ENCODE peak calls at places on chromosomes 11 and 22, in six cellular contexts. S, R, Z, P, C and O are unnamed samples.

GRCh38 chr11:84398017-84398626 is 1112.0 kb upstream of the CCDC90B start:
- DNase-seq in S (no peak), R (no peak), Z (no peak), P (peak), C (no peak), O (no peak)

GRCh38 chr11:86257446-86257845 is 12.9 kb downstream of the EED start:
- DNase-seq in S (no peak), R (no peak), Z (no peak), P (no peak), C (no peak), O (no peak)

GRCh38 chr11:79672786-79673185 is 232.0 kb upstream of the TENM4 start:
- DNase-seq in S (no peak), R (no peak), Z (no peak), P (no peak), C (no peak), O (no peak)

GRCh38 chr11:132448334-132448995 is 1078.0 kb downstream of the NTM start:
- DNase-seq in S (no peak), R (no peak), Z (no peak), P (no peak), C (no peak), O (no peak)

GRCh38 chr11:86363424-86363823 is 11.3 kb upstream of the CCDC81 start:
- DNase-seq in S (no peak), R (no peak), Z (no peak), P (no peak), C (no peak), O (no peak)

GRCh38 chr11:106507645-106508306 is 430.3 kb downstream of the AASDHPPT start:
- DNase-seq in S (no peak), R (no peak), Z (no peak), P (no peak), C (no peak), O (no peak)

GRCh38 chr11:69314555-69314954 is 20.6 kb downstream of the MYEOV start:
- DNase-seq in S (no peak), R (no peak), Z (no peak), P (no peak), C (no peak), O (no peak)

GRCh38 chr11:94171693-94172440 is 43.2 kb downstream of the PANX1 start:
- DNase-seq in S (no peak), R (peak), Z (peak), P (peak), C (no peak), O (peak)

GRCh38 chr22:31595271-31595670 is 66.7 kb downstream of the PISD start:
- DNase-seq in S (no peak), R (no peak), Z (no peak), P (no peak), C (no peak), O (no peak)

GRCh38 chr11:72239849-72240460 is 4.0 kb downstream of the PHOX2A start:
- DNase-seq in S (no peak), R (no peak), Z (no peak), P (no peak), C (peak), O (no peak)

GRCh38 chr11:64224891-64225607 is 937 bp downstream of the TRPT1 start:
- DNase-seq in S (no peak), R (no peak), Z (no peak), P (no peak), C (no peak), O (no peak)

GRCh38 chr11:78720281-78720989 is 145.8 kb upstream of the NARS2 start:
- DNase-seq in S (no peak), R (no peak), Z (no peak), P (no peak), C (no peak), O (no peak)

GRCh38 chr22:32164084-32164894 is 5.2 kb upstream of the C22orf42 start:
- DNase-seq in S (no peak), R (no peak), Z (no peak), P (no peak), C (no peak), O (no peak)

GRCh38 chr11:96090711-96091110 is 166.8 kb upstream of the MTMR2 start:
- DNase-seq in S (no peak), R (no peak), Z (no peak), P (peak), C (no peak), O (no peak)

GRCh38 chr11:12900496-12900895 is 108.6 kb upstream of the RASSF10 start:
- DNase-seq in S (no peak), R (no peak), Z (no peak), P (peak), C (no peak), O (no peak)

GRCh38 chr22:29751139-29751538 is 15.7 kb downstream of the ZMAT5 start:
- DNase-seq in S (no peak), R (no peak), Z (no peak), P (peak), C (no peak), O (no peak)

GRCh38 chr11:14980854-14981253 is 8.7 kb upstream of the CALCA start:
- DNase-seq in S (no peak), R (no peak), Z (no peak), P (peak), C (no peak), O (no peak)

GRCh38 chr11:131724436-131724995 is 354.1 kb downstream of the NTM start:
- DNase-seq in S (no peak), R (no peak), Z (no peak), P (no peak), C (no peak), O (no peak)

GRCh38 chr11:60767388-60767811 is 10.7 kb downstream of the MS4A15 start:
- DNase-seq in S (no peak), R (no peak), Z (no peak), P (no peak), C (no peak), O (no peak)

GRCh38 chr11:66784575-66784974 is 55.6 kb upstream of the SPTBN2 start:
- DNase-seq in S (no peak), R (no peak), Z (no peak), P (peak), C (no peak), O (no peak)

GRCh38 chr22:22013559-22014284 is 31.1 kb upstream of the TOP3B start:
- DNase-seq in S (no peak), R (no peak), Z (no peak), P (no peak), C (no peak), O (no peak)

GRCh38 chr11:27470166-27470565 is 2.4 kb downstream of the LGR4 start:
- DNase-seq in S (no peak), R (no peak), Z (no peak), P (no peak), C (no peak), O (no peak)

GRCh38 chr11:409008-409599 is 5.7 kb downstream of the SIGIRR start:
- DNase-seq in S (no peak), R (no peak), Z (no peak), P (no peak), C (no peak), O (no peak)

GRCh38 chr11:93197383-93198220 is at the start of gene SLC36A4:
- DNase-seq in S (peak), R (peak), Z (peak), P (peak), C (peak), O (peak)

GRCh38 chr11:62687508-62688396 is 1.6 kb downstream of the LRRN4CL start:
- DNase-seq in S (no peak), R (no peak), Z (no peak), P (no peak), C (no peak), O (no peak)

GRCh38 chr22:31089101-31090100 is 8.3 kb downstream of the SMTN start:
- DNase-seq in S (peak), R (no peak), Z (peak), P (no peak), C (no peak), O (no peak)

GRCh38 chr11:114796954-114797721 is 118.8 kb downstream of the NXPE2 start:
- DNase-seq in S (peak), R (no peak), Z (no peak), P (no peak), C (no peak), O (no peak)

GRCh38 chr22:39492186-39492585 is 9.9 kb upstream of the MIEF1 start:
- DNase-seq in S (no peak), R (no peak), Z (no peak), P (no peak), C (no peak), O (no peak)

GRCh38 chr11:59158206-59159068 is 13.5 kb upstream of the DTX4 start:
- DNase-seq in S (peak), R (peak), Z (peak), P (peak), C (no peak), O (no peak)

GRCh38 chr11:130699561-130699960 is 216.7 kb downstream of the SNX19 start:
- DNase-seq in S (no peak), R (no peak), Z (no peak), P (no peak), C (no peak), O (no peak)

GRCh38 chr11:44977493-44977984 is 26.9 kb upstream of the TP53I11 start:
- DNase-seq in S (no peak), R (no peak), Z (no peak), P (peak), C (peak), O (no peak)

GRCh38 chr22:21450320-21450831 is 16.8 kb upstream of the TMEM191C start:
- DNase-seq in S (no peak), R (no peak), Z (no peak), P (no peak), C (peak), O (no peak)

GRCh38 chr22:44795701-44796630 is 43.6 kb downstream of the ARHGAP8 start:
- DNase-seq in S (no peak), R (no peak), Z (no peak), P (no peak), C (no peak), O (no peak)

GRCh38 chr22:19806213-19807160 is 45.9 kb downstream of the TBX1 start:
- DNase-seq in S (no peak), R (no peak), Z (no peak), P (no peak), C (peak), O (peak)

GRCh38 chr11:10305964-10306918 is 1.4 kb downstream of the ADM start:
- DNase-seq in S (no peak), R (no peak), Z (peak), P (peak), C (no peak), O (no peak)

GRCh38 chr11:107576497-107577086 is 11.1 kb upstream of the ALKBH8 start:
- DNase-seq in S (no peak), R (peak), Z (peak), P (peak), C (no peak), O (peak)

GRCh38 chr11:16528639-16529038 is 172.3 kb upstream of the SOX6 start:
- DNase-seq in S (no peak), R (no peak), Z (no peak), P (no peak), C (no peak), O (no peak)

GRCh38 chr11:62398011-62398994 is 20.5 kb upstream of the SCGB1A1 start:
- DNase-seq in S (no peak), R (peak), Z (no peak), P (peak), C (no peak), O (no peak)

GRCh38 chr11:131408011-131408640 is 37.7 kb downstream of the NTM start:
- DNase-seq in S (peak), R (no peak), Z (peak), P (peak), C (no peak), O (no peak)

DNA sequence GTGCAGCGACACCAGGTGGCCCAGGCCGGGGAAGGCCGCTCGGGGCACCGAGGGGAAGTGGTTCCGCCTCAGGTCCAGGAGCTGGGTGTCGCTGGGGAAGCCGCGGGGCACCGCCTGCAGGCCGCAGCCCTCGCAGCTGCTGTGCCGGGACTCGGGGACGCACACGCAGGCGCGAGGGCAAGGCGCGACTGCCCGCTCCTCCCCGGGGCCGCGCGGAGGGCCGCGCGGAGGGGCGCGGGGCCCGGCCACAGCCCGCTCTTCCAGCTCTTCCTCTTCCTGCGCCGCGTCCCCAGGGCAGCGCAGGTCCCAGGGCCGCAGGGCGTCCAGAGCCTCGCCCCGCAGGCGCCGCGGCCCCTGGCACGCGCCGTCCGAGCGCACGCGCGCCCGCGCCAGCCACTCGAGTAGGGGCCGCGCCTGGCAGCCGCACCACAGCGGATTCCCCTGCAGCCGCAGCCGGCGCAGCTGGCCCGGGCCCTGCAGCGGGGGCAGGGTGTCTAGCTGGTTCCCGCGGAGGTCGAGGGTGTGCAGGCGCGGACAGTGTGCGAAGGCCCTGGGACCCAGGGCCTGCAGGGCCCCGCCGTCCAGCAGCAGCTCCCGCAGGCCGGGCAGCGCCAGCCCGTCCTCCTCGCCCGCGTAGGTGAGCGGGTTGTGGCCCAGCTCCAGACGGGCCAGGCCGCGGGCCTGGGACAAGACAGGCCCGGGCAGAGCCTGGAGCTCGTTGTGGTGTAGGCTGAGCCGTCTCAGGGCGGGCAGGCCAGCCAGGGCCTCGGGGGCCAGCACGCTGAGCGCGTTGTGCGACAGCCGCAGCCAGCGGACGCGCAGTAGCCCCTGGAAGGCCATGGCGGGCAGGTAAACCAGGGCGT is 2.8 kb downstream of the CHADL start:
- DNase-seq in S (peak), R (peak), Z (peak), P (peak), C (no peak), O (no peak)
- TF ChIP-seq CTCF in S (peak), R (peak), Z (peak), P (peak), C (peak), O (no peak)

DNA sequence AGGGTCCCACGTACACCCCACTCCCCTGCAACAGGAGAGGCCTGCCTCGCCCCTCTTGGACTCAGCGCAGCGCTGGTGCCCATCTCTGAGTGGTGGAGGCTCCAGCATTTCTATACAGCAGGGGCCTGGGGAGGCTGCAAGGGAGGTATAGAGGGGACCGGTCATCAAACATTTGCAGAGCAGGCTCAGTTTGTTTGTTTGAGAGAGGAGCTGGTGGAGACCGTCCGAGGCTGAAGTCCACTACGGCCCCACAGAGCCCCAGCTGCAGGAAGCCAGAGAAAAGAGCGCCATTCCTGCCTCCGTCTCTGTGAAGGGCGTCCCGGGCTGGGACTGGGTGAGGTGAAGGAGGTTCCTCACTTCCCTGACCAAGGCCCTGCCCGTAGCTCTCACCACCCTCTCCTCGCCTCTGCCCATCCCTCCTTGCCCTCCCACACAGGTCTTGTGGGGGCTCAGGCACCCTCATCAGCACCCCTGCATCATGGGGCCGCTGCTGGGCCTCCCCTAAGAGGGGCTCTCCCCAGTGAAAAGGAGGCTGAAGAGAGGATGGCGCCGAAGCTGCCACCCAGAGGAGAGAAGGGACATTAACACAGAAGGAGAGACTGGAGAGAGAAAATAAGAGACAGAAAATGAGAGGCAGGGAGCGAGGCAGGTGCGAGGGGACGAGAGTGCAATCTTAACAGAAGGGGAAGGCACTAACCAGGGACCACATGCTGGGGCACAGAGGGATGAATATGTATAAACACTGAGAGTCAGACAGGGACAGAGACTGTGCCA is 24.6 kb downstream of the RPUSD4 start:
- DNase-seq in S (no peak), R (no peak), Z (no peak), P (no peak), C (no peak), O (no peak)
- TF ChIP-seq CTCF in S (no peak), R (no peak), Z (no peak), P (no peak), C (peak), O (no peak)

GRCh38 chr22:18034076-18034475 is 9.7 kb upstream of the MICAL3 start:
- DNase-seq in S (no peak), R (no peak), Z (no peak), P (no peak), C (no peak), O (no peak)

GRCh38 chr22:18032455-18033101 is 8.2 kb upstream of the MICAL3 start:
- DNase-seq in S (no peak), R (no peak), Z (no peak), P (peak), C (no peak), O (no peak)

GRCh38 chr22:18035740-18036139 is 11.4 kb upstream of the MICAL3 start:
- DNase-seq in S (peak), R (no peak), Z (no peak), P (peak), C (no peak), O (no peak)

GRCh38 chr22:18031670-18032454 is 7.5 kb upstream of the MICAL3 start:
- DNase-seq in S (peak), R (no peak), Z (no peak), P (peak), C (peak), O (no peak)

DNA sequence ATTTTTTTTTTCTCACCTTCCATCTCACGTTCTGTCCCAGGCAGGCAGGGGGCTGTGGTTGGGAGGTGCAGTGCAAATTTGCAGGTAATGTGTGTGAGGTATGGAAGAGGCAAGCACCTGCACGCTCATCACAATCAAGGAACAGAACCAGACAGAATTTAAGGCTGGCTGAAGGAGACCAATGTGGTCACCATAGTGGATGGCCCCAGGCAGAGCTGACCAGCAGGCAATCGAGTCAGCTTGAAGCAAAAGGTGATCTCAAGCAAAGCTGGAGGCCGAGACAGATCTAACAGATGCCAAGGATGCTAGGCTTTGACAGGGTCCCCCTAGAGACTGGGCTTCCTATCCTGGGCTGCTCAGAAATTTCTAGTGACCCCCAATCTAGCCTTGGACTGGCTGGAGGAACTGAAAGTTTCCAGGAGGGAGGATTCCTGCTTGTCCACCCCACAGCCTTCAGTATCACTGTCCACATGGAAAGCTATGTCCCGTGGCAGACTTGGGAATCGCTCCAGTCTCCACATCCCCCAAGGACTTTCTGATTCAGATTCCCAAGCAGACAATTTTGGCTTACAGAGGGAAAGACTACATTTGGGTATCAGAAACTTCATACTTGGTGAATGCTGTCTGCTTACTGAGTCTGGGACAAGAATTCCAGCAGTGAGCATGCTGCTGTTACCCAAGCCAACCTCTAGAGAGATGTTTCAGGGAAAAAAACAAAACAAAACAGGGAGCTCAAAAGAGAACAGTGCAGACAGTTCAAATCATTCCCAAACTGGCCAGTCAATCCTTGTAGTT is 9.0 kb upstream of the MICAL3 start:
- DNase-seq in S (no peak), R (no peak), Z (no peak), P (peak), C (no peak), O (no peak)
- TF ChIP-seq CTCF in S (no peak), R (no peak), Z (no peak), P (peak), C (peak), O (no peak)

DNA sequence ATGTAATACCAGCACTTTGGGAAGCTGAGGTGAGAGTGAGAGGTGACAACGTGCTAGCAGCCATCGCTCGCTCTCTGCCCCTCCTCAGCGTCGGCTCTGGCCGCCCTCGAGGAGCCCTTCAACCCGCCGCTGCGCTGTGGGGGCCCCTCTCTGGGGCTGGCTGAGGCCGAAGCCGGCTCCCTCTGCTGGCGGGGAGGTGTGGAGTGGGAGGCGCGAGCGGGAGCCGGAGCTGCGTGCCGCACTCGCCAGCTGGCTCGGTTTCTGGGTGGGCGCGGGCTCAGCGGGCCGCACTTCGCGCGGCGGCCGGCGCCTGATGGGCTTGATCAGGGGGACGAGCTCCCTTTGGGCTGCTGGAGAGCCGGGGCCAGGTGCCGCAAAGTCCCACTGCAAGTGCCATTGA is 98.9 kb upstream of the UBASH3B start:
- DNase-seq in S (no peak), R (no peak), Z (no peak), P (no peak), C (no peak), O (no peak)
- TF ChIP-seq CTCF in S (no peak), R (no peak), Z (no peak), P (peak), C (peak), O (no peak)

GRCh38 chr11:1997755-1998154 is at the start of gene H19:
- DNase-seq in S (no peak), R (no peak), Z (no peak), P (no peak), C (no peak), O (no peak)
- TF ChIP-seq CTCF in S (no peak), R (no peak), Z (no peak), P (no peak), C (no peak), O (no peak)

GRCh38 chr11:8257003-8257664 is 6.5 kb downstream of the LMO1 start:
- DNase-seq in S (no peak), R (no peak), Z (no peak), P (no peak), C (no peak), O (no peak)

GRCh38 chr11:8258771-8259170 is 4.9 kb downstream of the LMO1 start:
- DNase-seq in S (peak), R (no peak), Z (no peak), P (peak), C (no peak), O (no peak)

GRCh38 chr11:8258289-8258688 is 5.4 kb downstream of the LMO1 start:
- DNase-seq in S (peak), R (no peak), Z (no peak), P (no peak), C (no peak), O (no peak)

GRCh38 chr11:8253566-8253965 is 10.1 kb downstream of the LMO1 start:
- DNase-seq in S (no peak), R (no peak), Z (no peak), P (no peak), C (no peak), O (peak)

GRCh38 chr11:8256271-8257002 is 7.2 kb downstream of the LMO1 start:
- DNase-seq in S (no peak), R (no peak), Z (no peak), P (no peak), C (peak), O (no peak)
- TF ChIP-seq CTCF in S (no peak), R (no peak), Z (no peak), P (no peak), C (no peak), O (no peak)